ENCODE peak calls at places on chromosomes 5 and 9, in five cellular contexts. Q is DMS 273 treated with DMSO at 0.1 percent for 48 hours, U is RWPE1, G is H9, S is germinal center. V is an unnamed sample.

GRCh38 chr5:159010611-159011497 is 88.9 kb downstream of the EBF1 start:
- DNase-seq in U (no peak), G (no peak), Q (no peak), S (peak), V (no peak)

GRCh38 chr5:169914766-169915165 is 65.5 kb downstream of the INSYN2B start:
- DNase-seq in S (no peak), Q (no peak), G (peak), U (peak), V (no peak)

GRCh38 chr5:144487207-144487606 is 316.5 kb downstream of the KCTD16 start:
- DNase-seq in G (peak), Q (no peak), S (no peak), U (no peak), V (no peak)

GRCh38 chr9:130837002-130837511 is 2.0 kb downstream of the ABL1 start:
- DNase-seq in U (no peak), G (no peak), Q (no peak), S (no peak), V (no peak)

GRCh38 chr5:84403773-84404172 is 19.1 kb upstream of the EDIL3 start:
- DNase-seq in U (peak), Q (no peak), G (no peak), S (no peak), V (no peak)

GRCh38 chr9:128139621-128140020 is 9.6 kb upstream of the LCN2 start:
- DNase-seq in Q (no peak), U (no peak), G (no peak), S (no peak), V (no peak)

GRCh38 chr9:108724122-108724521 is 131.7 kb downstream of the ACTL7B start:
- DNase-seq in G (no peak), U (no peak), S (no peak), Q (no peak), V (no peak)

GRCh38 chr5:150278046-150278760 is 11.4 kb downstream of the CAMK2A start:
- DNase-seq in U (no peak), S (no peak), G (no peak), Q (no peak), V (no peak)

GRCh38 chr5:167050568-167051214 is 1240.8 kb upstream of the WWC1 start:
- DNase-seq in G (peak), S (no peak), Q (no peak), U (no peak), V (no peak)

GRCh38 chr9:80410106-80410505 is 838.3 kb downstream of the TLE4 start:
- DNase-seq in S (no peak), U (no peak), G (peak), Q (no peak), V (no peak)

GRCh38 chr5:146466521-146467349 is 19.6 kb downstream of the TCERG1 start:
- DNase-seq in S (no peak), Q (no peak), U (peak), G (no peak), V (no peak)

GRCh38 chr9:129506892-129507291 is 114.0 kb downstream of the C9orf50 start:
- DNase-seq in U (peak), G (no peak), Q (no peak), S (no peak), V (no peak)

GRCh38 chr9:124257865-124258764 is at the start of gene NEK6:
- DNase-seq in Q (no peak), G (no peak), S (peak), U (no peak), V (peak)

GRCh38 chr9:129737479-129738269 is 15.2 kb downstream of the PTGES start:
- DNase-seq in S (peak), G (peak), Q (peak), U (peak), V (peak)

GRCh38 chr5:59599729-59600128 is 293.8 kb downstream of the PDE4D start:
- DNase-seq in G (no peak), U (no peak), Q (no peak), S (no peak), V (no peak)

GRCh38 chr9:19471737-19472648 is 63.2 kb downstream of the ACER2 start:
- DNase-seq in G (peak), U (peak), Q (peak), S (peak), V (peak)